ENCODE peak calls at places on chromosomes 2 and 18, in five cellular contexts. X is NCI-H510A treated with DMSO at 0.1 percent for 48 hours, M is RWPE2, W is sigmoid colon, F is NCI-H2081. H is an unnamed sample.

GRCh38 chr2:118095610-118096009 is 7.3 kb downstream of the INSIG2 start:
- DNase-seq in M (no peak), F (no peak), X (no peak), W (no peak), H (no peak)

GRCh38 chr18:63290456-63291200 is 28.9 kb downstream of the BCL2 start:
- DNase-seq in M (no peak), W (no peak), F (no peak), X (no peak), H (no peak)

GRCh38 chr2:204407209-204408070 is 137.8 kb upstream of the PARD3B start:
- DNase-seq in X (peak), M (no peak), F (no peak), W (no peak), H (no peak)

GRCh38 chr2:233434666-233435375 is 80.5 kb downstream of the DGKD start:
- DNase-seq in X (no peak), F (no peak), W (peak), M (no peak), H (no peak)

GRCh38 chr2:208254871-208255556 is at the start of gene IDH1:
- DNase-seq in W (peak), M (peak), X (peak), F (peak), H (peak)

GRCh38 chr2:9096761-9097160 is 93.3 kb upstream of the MBOAT2 start:
- DNase-seq in X (no peak), M (no peak), W (no peak), F (no peak), H (no peak)

GRCh38 chr2:206792645-206793044 is 27.2 kb downstream of the FASTKD2 start:
- DNase-seq in M (no peak), X (no peak), F (no peak), W (no peak), H (no peak)

GRCh38 chr2:63741884-63742583 is 99.7 kb upstream of the UGP2 start:
- DNase-seq in F (no peak), M (no peak), W (no peak), X (no peak), H (no peak)

GRCh38 chr2:196420143-196420542 is 219.4 kb upstream of the CCDC150 start:
- DNase-seq in W (no peak), F (no peak), X (no peak), M (no peak), H (no peak)

H was measured in heart left ventricle.